ENCODE peak calls at places on chromosomes 13 and 19, in seven cellular contexts. One of them, this sample, is unnamed.

GRCh38 chr13:111630411-111630810 is 310.0 kb downstream of the TEX29 start:
- DNase-seq in left colon: no peak
- DNase-seq in T-cell: no peak
- DNase-seq in activated B cell treated with CpG ODN at 0.5 μM for 24 hours: no peak
- DNase-seq in K562: no peak
- DNase-seq in EL: no peak
- DNase-seq in cardiac fibroblast: no peak
- DNase-seq in this sample: no peak

GRCh38 chr19:53785196-53785889 is 38.8 kb downstream of the NLRP12 start:
- DNase-seq in T-cell: no peak
- DNase-seq in K562: no peak
- DNase-seq in activated B cell treated with CpG ODN at 0.5 μM for 24 hours: no peak
- DNase-seq in left colon: no peak
- DNase-seq in EL: no peak
- DNase-seq in cardiac fibroblast: no peak
- DNase-seq in this sample: no peak

GRCh38 chr13:63307239-63307638 is 1891.6 kb upstream of the PCDH20 start:
- DNase-seq in K562: no peak
- DNase-seq in activated B cell treated with CpG ODN at 0.5 μM for 24 hours: no peak
- DNase-seq in EL: no peak
- DNase-seq in cardiac fibroblast: no peak
- DNase-seq in left colon: no peak
- DNase-seq in T-cell: no peak
- DNase-seq in this sample: no peak

GRCh38 chr13:110261166-110262081 is 45.5 kb downstream of the COL4A1 start:
- DNase-seq in K562: no peak
- DNase-seq in activated B cell treated with CpG ODN at 0.5 μM for 24 hours: no peak
- DNase-seq in left colon: no peak
- DNase-seq in T-cell: no peak
- DNase-seq in EL: no peak
- DNase-seq in cardiac fibroblast: no peak
- DNase-seq in this sample: no peak

GRCh38 chr13:80873589-80873988 is 532.7 kb upstream of the SPRY2 start:
- DNase-seq in cardiac fibroblast: no peak
- DNase-seq in left colon: no peak
- DNase-seq in EL: no peak
- DNase-seq in T-cell: no peak
- DNase-seq in activated B cell treated with CpG ODN at 0.5 μM for 24 hours: no peak
- DNase-seq in K562: no peak
- DNase-seq in this sample: no peak

GRCh38 chr13:76552807-76553206 is 333.4 kb downstream of the KCTD12 start:
- DNase-seq in K562: no peak
- DNase-seq in cardiac fibroblast: peak; percentile 1
- DNase-seq in T-cell: no peak
- DNase-seq in EL: no peak
- DNase-seq in activated B cell treated with CpG ODN at 0.5 μM for 24 hours: no peak
- DNase-seq in left colon: no peak
- DNase-seq in this sample: peak; percentile 17

GRCh38 chr13:87810391-87810801 is 139.2 kb downstream of the SLITRK5 start:
- DNase-seq in activated B cell treated with CpG ODN at 0.5 μM for 24 hours: no peak
- DNase-seq in left colon: no peak
- DNase-seq in cardiac fibroblast: no peak
- DNase-seq in K562: no peak
- DNase-seq in T-cell: no peak
- DNase-seq in EL: no peak
- DNase-seq in this sample: no peak

GRCh38 chr13:110055089-110055488 is 251.9 kb downstream of the COL4A1 start:
- DNase-seq in K562: no peak
- DNase-seq in cardiac fibroblast: peak; percentile 10
- DNase-seq in EL: no peak
- DNase-seq in left colon: no peak
- DNase-seq in activated B cell treated with CpG ODN at 0.5 μM for 24 hours: no peak
- DNase-seq in T-cell: no peak
- DNase-seq in this sample: no peak

GRCh38 chr13:36057041-36057440 is 74.1 kb downstream of the DCLK1 start:
- DNase-seq in cardiac fibroblast: no peak
- DNase-seq in activated B cell treated with CpG ODN at 0.5 μM for 24 hours: no peak
- DNase-seq in EL: no peak
- DNase-seq in K562: no peak
- DNase-seq in T-cell: no peak
- DNase-seq in left colon: no peak
- DNase-seq in this sample: peak; percentile 38

GRCh38 chr13:106597759-106598395 is 29.9 kb upstream of the ARGLU1 start:
- DNase-seq in cardiac fibroblast: no peak
- DNase-seq in T-cell: no peak
- DNase-seq in EL: no peak
- DNase-seq in left colon: no peak
- DNase-seq in activated B cell treated with CpG ODN at 0.5 μM for 24 hours: no peak
- DNase-seq in K562: no peak
- DNase-seq in this sample: no peak

GRCh38 chr13:47480941-47481340 is 520.1 kb downstream of the SUCLA2 start:
- DNase-seq in EL: peak; percentile 26
- DNase-seq in activated B cell treated with CpG ODN at 0.5 μM for 24 hours: no peak
- DNase-seq in left colon: no peak
- DNase-seq in cardiac fibroblast: no peak
- DNase-seq in K562: no peak
- DNase-seq in T-cell: no peak
- DNase-seq in this sample: no peak

GRCh38 chr19:44050740-44051653 is 839 bp upstream of the ZNF223 start:
- DNase-seq in left colon: peak; percentile 72
- DNase-seq in K562: no peak
- DNase-seq in T-cell: no peak
- DNase-seq in cardiac fibroblast: no peak
- DNase-seq in activated B cell treated with CpG ODN at 0.5 μM for 24 hours: no peak
- DNase-seq in EL: peak; percentile 6
- DNase-seq in this sample: peak; percentile 1

GRCh38 chr13:39876258-39876657 is 220.8 kb downstream of the COG6 start:
- DNase-seq in T-cell: no peak
- DNase-seq in EL: peak; percentile 97
- DNase-seq in cardiac fibroblast: peak; percentile 79
- DNase-seq in K562: no peak
- DNase-seq in activated B cell treated with CpG ODN at 0.5 μM for 24 hours: no peak
- DNase-seq in left colon: no peak
- DNase-seq in this sample: peak; percentile 14

GRCh38 chr19:45156751-45157150 is 4.0 kb downstream of the NKPD1 start:
- DNase-seq in EL: no peak
- DNase-seq in left colon: no peak
- DNase-seq in K562: no peak
- DNase-seq in cardiac fibroblast: no peak
- DNase-seq in T-cell: no peak
- DNase-seq in activated B cell treated with CpG ODN at 0.5 μM for 24 hours: no peak
- DNase-seq in this sample: no peak

GRCh38 chr19:9323557-9323918 is 441 bp upstream of the ZNF559 start:
- DNase-seq in T-cell: no peak
- DNase-seq in activated B cell treated with CpG ODN at 0.5 μM for 24 hours: no peak
- DNase-seq in left colon: peak; percentile 67
- DNase-seq in cardiac fibroblast: peak; percentile 90
- DNase-seq in K562: peak; percentile 74
- DNase-seq in EL: peak; percentile 82
- DNase-seq in this sample: peak; percentile 81

GRCh38 chr13:31234729-31235128 is 35.0 kb downstream of the B3GLCT start:
- DNase-seq in EL: no peak
- DNase-seq in activated B cell treated with CpG ODN at 0.5 μM for 24 hours: no peak
- DNase-seq in T-cell: no peak
- DNase-seq in cardiac fibroblast: peak; percentile 29
- DNase-seq in left colon: no peak
- DNase-seq in K562: no peak
- DNase-seq in this sample: peak; percentile 11

GRCh38 chr19:17309198-17309961 is at the start of gene DDA1:
- DNase-seq in T-cell: peak; percentile 98
- DNase-seq in cardiac fibroblast: peak; percentile 100
- DNase-seq in EL: peak; percentile 100
- DNase-seq in activated B cell treated with CpG ODN at 0.5 μM for 24 hours: peak; percentile 87
- DNase-seq in left colon: peak; percentile 100
- DNase-seq in K562: peak; percentile 98
- DNase-seq in this sample: peak; percentile 100

GRCh38 chr13:57813641-57814040 is 182.1 kb downstream of the PCDH17 start:
- DNase-seq in left colon: no peak
- DNase-seq in activated B cell treated with CpG ODN at 0.5 μM for 24 hours: no peak
- DNase-seq in K562: no peak
- DNase-seq in cardiac fibroblast: no peak
- DNase-seq in T-cell: no peak
- DNase-seq in EL: no peak
- DNase-seq in this sample: peak; percentile 79

GRCh38 chr19:7450243-7451223 is 38.3 kb downstream of the PEX11G start:
- DNase-seq in cardiac fibroblast: peak; percentile 35
- DNase-seq in EL: peak; percentile 29
- DNase-seq in T-cell: no peak
- DNase-seq in activated B cell treated with CpG ODN at 0.5 μM for 24 hours: no peak
- DNase-seq in K562: no peak
- DNase-seq in left colon: no peak
- DNase-seq in this sample: peak; percentile 48

GRCh38 chr19:50723735-50724521 is 764 bp downstream of the CLEC11A start:
- DNase-seq in activated B cell treated with CpG ODN at 0.5 μM for 24 hours: no peak
- DNase-seq in left colon: no peak
- DNase-seq in T-cell: no peak
- DNase-seq in K562: no peak
- DNase-seq in cardiac fibroblast: no peak
- DNase-seq in EL: peak; percentile 30
- DNase-seq in this sample: no peak

GRCh38 chr13:110269509-110270185 is 37.3 kb downstream of the COL4A1 start:
- DNase-seq in activated B cell treated with CpG ODN at 0.5 μM for 24 hours: no peak
- DNase-seq in K562: no peak
- DNase-seq in EL: no peak
- DNase-seq in cardiac fibroblast: no peak
- DNase-seq in T-cell: no peak
- DNase-seq in left colon: no peak
- DNase-seq in this sample: no peak

GRCh38 chr13:49098198-49098597 is 121.9 kb upstream of the MLNR start:
- DNase-seq in left colon: no peak
- DNase-seq in K562: no peak
- DNase-seq in activated B cell treated with CpG ODN at 0.5 μM for 24 hours: no peak
- DNase-seq in T-cell: no peak
- DNase-seq in cardiac fibroblast: peak; percentile 95
- DNase-seq in EL: peak; percentile 93
- DNase-seq in this sample: peak; percentile 64

GRCh38 chr19:42242071-42242511 is 311 bp downstream of the GSK3A start:
- DNase-seq in K562: no peak
- DNase-seq in EL: no peak
- DNase-seq in left colon: peak; percentile 40
- DNase-seq in cardiac fibroblast: no peak
- DNase-seq in activated B cell treated with CpG ODN at 0.5 μM for 24 hours: no peak
- DNase-seq in T-cell: no peak
- DNase-seq in this sample: no peak

GRCh38 chr13:48975926-48976676 is 389 bp downstream of the FNDC3A start:
- DNase-seq in T-cell: peak; percentile 85
- DNase-seq in K562: peak; percentile 81
- DNase-seq in EL: peak; percentile 88
- DNase-seq in cardiac fibroblast: peak; percentile 84
- DNase-seq in left colon: peak; percentile 85
- DNase-seq in activated B cell treated with CpG ODN at 0.5 μM for 24 hours: peak; percentile 79
- DNase-seq in this sample: peak; percentile 90

GRCh38 chr13:45257638-45258338 is 56.9 kb upstream of the KCTD4 start:
- DNase-seq in K562: no peak
- DNase-seq in EL: peak; percentile 56
- DNase-seq in left colon: no peak
- DNase-seq in activated B cell treated with CpG ODN at 0.5 μM for 24 hours: no peak
- DNase-seq in cardiac fibroblast: no peak
- DNase-seq in T-cell: no peak
- DNase-seq in this sample: no peak

GRCh38 chr19:3176715-3177501 is 1.7 kb upstream of the S1PR4 start:
- DNase-seq in T-cell: peak; percentile 64
- DNase-seq in K562: peak; percentile 85
- DNase-seq in activated B cell treated with CpG ODN at 0.5 μM for 24 hours: no peak
- DNase-seq in EL: peak; percentile 79
- DNase-seq in cardiac fibroblast: peak; percentile 17
- DNase-seq in left colon: peak; percentile 85
- DNase-seq in this sample: peak; percentile 48

This sample was measured in A673.